ENCODE peak calls at places on chromosomes 7 and 10, in five cellular contexts. One of them, this sample, is unnamed. For H3K36me3, the result is how much of the 10 kb centered on the place peaks cover.

GRCh38 chr7:17802056-17802455 is 138.2 kb downstream of the SNX13 start:
- ATAC-seq in HepG2: no peak
- ATAC-seq in K562: no peak
- ATAC-seq in GM12878: no peak
- ATAC-seq in upper lobe of left lung: no peak
- ATAC-seq in this sample: no peak

GRCh38 chr7:5324961-5325360 is 42.2 kb downstream of the SLC29A4 start:
- ATAC-seq in HepG2: no peak
- ATAC-seq in K562: no peak
- ATAC-seq in GM12878: no peak
- ATAC-seq in upper lobe of left lung: peak
- ATAC-seq in this sample: no peak

GRCh38 chr7:132225216-132226030 is 350.8 kb downstream of the PLXNA4 start:
- ATAC-seq in HepG2: peak
- ATAC-seq in K562: no peak
- ATAC-seq in GM12878: no peak
- ATAC-seq in upper lobe of left lung: no peak
- ATAC-seq in this sample: no peak

GRCh38 chr7:1123721-1124120 is 35.8 kb downstream of the GPER1 start:
- ATAC-seq in HepG2: peak
- ATAC-seq in K562: no peak
- ATAC-seq in GM12878: no peak
- ATAC-seq in upper lobe of left lung: peak
- ATAC-seq in this sample: peak

GRCh38 chr10:103618027-103618385 is 124.5 kb downstream of the NEURL1 start:
- ATAC-seq in HepG2: no peak
- ATAC-seq in K562: no peak
- ATAC-seq in GM12878: no peak
- ATAC-seq in upper lobe of left lung: no peak
- ATAC-seq in this sample: no peak

GRCh38 chr7:42337225-42337905 is 100.4 kb upstream of the GLI3 start:
- ATAC-seq in HepG2: no peak
- ATAC-seq in K562: no peak
- ATAC-seq in GM12878: no peak
- ATAC-seq in upper lobe of left lung: no peak
- ATAC-seq in this sample: no peak

GRCh38 chr10:124225029-124225467 is 131.7 kb upstream of the CHST15 start:
- ATAC-seq in HepG2: no peak
- ATAC-seq in K562: no peak
- ATAC-seq in GM12878: no peak
- ATAC-seq in upper lobe of left lung: no peak
- ATAC-seq in this sample: no peak

GRCh38 chr7:155456772-155457543 is 971 bp upstream of the EN2 start:
- ATAC-seq in HepG2: no peak
- ATAC-seq in K562: peak
- ATAC-seq in GM12878: no peak
- ATAC-seq in upper lobe of left lung: no peak
- ATAC-seq in this sample: peak

GRCh38 chr7:82019538-82019937 is 249.7 kb upstream of the HGF start:
- ATAC-seq in HepG2: no peak
- ATAC-seq in K562: no peak
- ATAC-seq in GM12878: no peak
- ATAC-seq in upper lobe of left lung: no peak
- ATAC-seq in this sample: no peak

GRCh38 chr10:28293238-28294168 is 9.4 kb downstream of the MPP7 start:
- ATAC-seq in HepG2: no peak
- ATAC-seq in K562: no peak
- ATAC-seq in GM12878: no peak
- ATAC-seq in upper lobe of left lung: no peak
- ATAC-seq in this sample: no peak

GRCh38 chr7:20777377-20778062 is 9.2 kb downstream of the SP8 start:
- ATAC-seq in HepG2: peak
- ATAC-seq in K562: peak
- ATAC-seq in GM12878: peak
- ATAC-seq in upper lobe of left lung: peak
- ATAC-seq in this sample: peak

GRCh38 chr10:84371944-84372343 is 43.6 kb downstream of the CCSER2 start:
- ATAC-seq in HepG2: no peak
- ATAC-seq in K562: no peak
- ATAC-seq in GM12878: no peak
- ATAC-seq in upper lobe of left lung: no peak
- ATAC-seq in this sample: no peak

GRCh38 chr7:130996205-130996840 is 262.3 kb upstream of the KLF14 start:
- ATAC-seq in HepG2: peak
- ATAC-seq in K562: no peak
- ATAC-seq in GM12878: no peak
- ATAC-seq in upper lobe of left lung: no peak
- ATAC-seq in this sample: no peak

GRCh38 chr7:124120911-124121310 is 88.0 kb upstream of the TMEM229A start:
- ATAC-seq in HepG2: no peak
- ATAC-seq in K562: no peak
- ATAC-seq in GM12878: no peak
- ATAC-seq in upper lobe of left lung: no peak
- ATAC-seq in this sample: no peak

GRCh38 chr7:132073920-132074589 is 502.2 kb downstream of the PLXNA4 start:
- ATAC-seq in HepG2: no peak
- ATAC-seq in K562: no peak
- ATAC-seq in GM12878: no peak
- ATAC-seq in upper lobe of left lung: no peak
- ATAC-seq in this sample: no peak

GRCh38 chr7:85261341-85261740 is 74.5 kb upstream of the SEMA3D start:
- ATAC-seq in HepG2: no peak
- ATAC-seq in K562: no peak
- ATAC-seq in GM12878: no peak
- ATAC-seq in upper lobe of left lung: no peak
- ATAC-seq in this sample: no peak

GRCh38 chr10:130108934-130109604 is 1.6 kb downstream of the C10orf143 start:
- ATAC-seq in HepG2: no peak
- ATAC-seq in K562: no peak
- ATAC-seq in GM12878: no peak
- ATAC-seq in upper lobe of left lung: no peak
- ATAC-seq in this sample: no peak

GRCh38 chr10:72509206-72509799 is 116.6 kb downstream of the MICU1 start:
- ATAC-seq in HepG2: no peak
- ATAC-seq in K562: no peak
- ATAC-seq in GM12878: no peak
- ATAC-seq in upper lobe of left lung: no peak
- ATAC-seq in this sample: no peak

GRCh38 chr10:14466256-14466655 is 135.5 kb upstream of the FRMD4A start:
- ATAC-seq in HepG2: no peak
- ATAC-seq in K562: no peak
- ATAC-seq in GM12878: no peak
- ATAC-seq in upper lobe of left lung: no peak
- ATAC-seq in this sample: no peak

GRCh38 chr10:89470628-89471027 is 56.3 kb downstream of the IFIT5 start:
- ATAC-seq in HepG2: no peak
- ATAC-seq in K562: no peak
- ATAC-seq in GM12878: no peak
- ATAC-seq in upper lobe of left lung: no peak
- ATAC-seq in this sample: no peak

GRCh38 chr7:141916099-141916498 is at the start of gene OR9A4:
- ATAC-seq in HepG2: no peak
- ATAC-seq in K562: no peak
- ATAC-seq in GM12878: no peak
- ATAC-seq in upper lobe of left lung: no peak
- ATAC-seq in this sample: no peak

GRCh38 chr10:21579291-21579690 is 45.3 kb downstream of the MLLT10 start:
- ATAC-seq in HepG2: no peak
- ATAC-seq in K562: no peak
- ATAC-seq in GM12878: no peak
- ATAC-seq in upper lobe of left lung: no peak
- ATAC-seq in this sample: no peak

GRCh38 chr7:70700935-70701425 is 431.0 kb upstream of the GALNT17 start:
- ATAC-seq in HepG2: no peak
- ATAC-seq in K562: no peak
- ATAC-seq in GM12878: no peak
- ATAC-seq in upper lobe of left lung: no peak
- ATAC-seq in this sample: no peak

GRCh38 chr10:9334270-9334669 is 1279.8 kb downstream of the GATA3 start:
- ATAC-seq in HepG2: no peak
- ATAC-seq in K562: no peak
- ATAC-seq in GM12878: no peak
- ATAC-seq in upper lobe of left lung: no peak
- ATAC-seq in this sample: no peak

GRCh38 chr7:140334341-140335057 is 63.8 kb downstream of the SLC37A3 start:
- ATAC-seq in HepG2: no peak
- ATAC-seq in K562: no peak
- ATAC-seq in GM12878: no peak
- ATAC-seq in upper lobe of left lung: no peak
- ATAC-seq in this sample: no peak

GRCh38 chr7:142298009-142298408 is 40.2 kb upstream of the PRSS58 start:
- ATAC-seq in HepG2: peak
- ATAC-seq in K562: peak
- ATAC-seq in GM12878: no peak
- ATAC-seq in upper lobe of left lung: no peak
- ATAC-seq in this sample: no peak

GRCh38 chr10:3972460-3973366 is 187.7 kb upstream of the KLF6 start:
- ATAC-seq in HepG2: no peak
- ATAC-seq in K562: no peak
- ATAC-seq in GM12878: no peak
- ATAC-seq in upper lobe of left lung: no peak
- ATAC-seq in this sample: no peak

GRCh38 chr10:13628661-13629060 is 41.9 kb downstream of the PRPF18 start:
- ATAC-seq in HepG2: no peak
- ATAC-seq in K562: no peak
- ATAC-seq in GM12878: no peak
- ATAC-seq in upper lobe of left lung: no peak
- ATAC-seq in this sample: no peak

GRCh38 chr7:49714182-49714581 is 59.3 kb upstream of the VWC2 start:
- ATAC-seq in HepG2: no peak
- ATAC-seq in K562: no peak
- ATAC-seq in GM12878: no peak
- ATAC-seq in upper lobe of left lung: no peak
- ATAC-seq in this sample: no peak

GRCh38 chr7:129351320-129351719 is 82.9 kb upstream of the STRIP2 start:
- ATAC-seq in HepG2: no peak
- ATAC-seq in K562: no peak
- ATAC-seq in GM12878: peak
- ATAC-seq in upper lobe of left lung: no peak
- ATAC-seq in this sample: no peak

GRCh38 chr7:5231811-5232484 is 41.9 kb downstream of the WIPI2 start:
- ATAC-seq in HepG2: no peak
- ATAC-seq in K562: no peak
- ATAC-seq in GM12878: peak
- ATAC-seq in upper lobe of left lung: peak
- ATAC-seq in this sample: no peak

DNA sequence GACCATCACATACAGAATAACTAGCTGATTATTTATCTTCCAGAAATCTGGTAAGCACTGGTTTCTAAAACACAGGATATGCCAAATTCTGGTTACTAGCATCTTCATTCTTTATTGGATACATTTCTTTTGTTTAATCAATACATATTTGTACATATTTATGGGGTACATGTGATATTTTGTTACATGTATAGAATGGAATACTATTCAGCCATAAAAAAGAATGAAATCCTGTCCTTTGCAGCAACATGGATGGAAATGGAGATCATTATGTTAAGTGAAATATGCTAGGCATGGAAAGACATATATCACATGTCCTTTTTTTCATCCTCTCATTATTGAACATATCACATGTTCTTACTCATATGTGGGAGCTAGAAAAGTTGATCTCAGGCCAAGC is 32.7 kb upstream of the PURB start:
- ATAC-seq in HepG2: no peak
- ATAC-seq in K562: no peak
- ATAC-seq in GM12878: no peak
- ATAC-seq in upper lobe of left lung: no peak
- ATAC-seq in this sample: no peak
- H3K36me3 ChIP-seq in HepG2: under half
- H3K36me3 ChIP-seq in K562: under half
- H3K36me3 ChIP-seq in GM12878: under half
- H3K36me3 ChIP-seq in upper lobe of left lung: under half
- H3K36me3 ChIP-seq in this sample: under half

GRCh38 chr7:87219545-87220025 is at the start of gene TMEM243:
- ATAC-seq in HepG2: peak
- ATAC-seq in K562: peak
- ATAC-seq in GM12878: peak
- ATAC-seq in upper lobe of left lung: peak
- ATAC-seq in this sample: peak
- TF ChIP-seq POLR2A in HepG2: peak
- TF ChIP-seq POLR2A in K562: no peak
- TF ChIP-seq POLR2A in GM12878: peak
- TF ChIP-seq POLR2A in upper lobe of left lung: peak
- TF ChIP-seq POLR2A in this sample: peak

DNA sequence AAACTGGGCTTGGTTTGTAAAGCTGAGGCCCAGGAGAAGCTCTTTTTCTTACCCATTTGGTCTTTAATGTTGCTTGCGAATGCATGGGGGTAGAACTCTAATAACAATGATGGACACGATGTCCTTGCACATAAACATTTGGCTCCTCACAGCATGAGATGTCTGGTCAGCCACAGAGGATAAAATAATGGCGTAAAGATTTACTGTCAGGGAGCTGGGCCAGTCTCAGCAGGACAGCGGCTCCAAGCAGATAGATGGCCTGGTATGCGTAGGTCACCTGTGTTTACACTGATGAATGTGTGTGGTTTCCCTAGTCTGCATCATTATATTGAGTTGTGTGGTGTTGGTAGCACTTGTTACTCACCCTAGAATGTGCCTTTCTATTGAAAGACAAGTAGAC is 537.4 kb downstream of the CNTNAP2 start:
- ATAC-seq in HepG2: no peak
- ATAC-seq in K562: no peak
- ATAC-seq in GM12878: no peak
- ATAC-seq in upper lobe of left lung: no peak
- ATAC-seq in this sample: no peak
- TF ChIP-seq EP300 in HepG2: no peak
- TF ChIP-seq EP300 in K562: no peak
- TF ChIP-seq EP300 in GM12878: no peak
- TF ChIP-seq EP300 in upper lobe of left lung: no peak
- TF ChIP-seq EP300 in this sample: no peak

GRCh38 chr10:74093530-74094164 is 57.0 kb downstream of the AP3M1 start:
- ATAC-seq in HepG2: no peak
- ATAC-seq in K562: peak
- ATAC-seq in GM12878: no peak
- ATAC-seq in upper lobe of left lung: no peak
- ATAC-seq in this sample: no peak

GRCh38 chr10:74097776-74098175 is 52.9 kb downstream of the AP3M1 start:
- ATAC-seq in HepG2: no peak
- ATAC-seq in K562: no peak
- ATAC-seq in GM12878: no peak
- ATAC-seq in upper lobe of left lung: no peak
- ATAC-seq in this sample: no peak

GRCh38 chr10:74094231-74094630 is 56.4 kb downstream of the AP3M1 start:
- ATAC-seq in HepG2: no peak
- ATAC-seq in K562: no peak
- ATAC-seq in GM12878: no peak
- ATAC-seq in upper lobe of left lung: no peak
- ATAC-seq in this sample: no peak

GRCh38 chr10:74096777-74097176 is 53.9 kb downstream of the AP3M1 start:
- ATAC-seq in HepG2: no peak
- ATAC-seq in K562: no peak
- ATAC-seq in GM12878: peak
- ATAC-seq in upper lobe of left lung: no peak
- ATAC-seq in this sample: no peak

GRCh38 chr10:74092372-74092771 is 58.3 kb downstream of the AP3M1 start:
- ATAC-seq in HepG2: no peak
- ATAC-seq in K562: no peak
- ATAC-seq in GM12878: no peak
- ATAC-seq in upper lobe of left lung: no peak
- ATAC-seq in this sample: no peak
- H3K36me3 ChIP-seq in HepG2: half or more
- H3K36me3 ChIP-seq in K562: half or more
- H3K36me3 ChIP-seq in GM12878: under half
- H3K36me3 ChIP-seq in upper lobe of left lung: half or more
- H3K36me3 ChIP-seq in this sample: half or more

GRCh38 chr7:12719141-12719919 is 31.9 kb downstream of the ARL4A start:
- ATAC-seq in HepG2: no peak
- ATAC-seq in K562: no peak
- ATAC-seq in GM12878: no peak
- ATAC-seq in upper lobe of left lung: no peak
- ATAC-seq in this sample: peak
- TF ChIP-seq POLR2A in HepG2: no peak
- TF ChIP-seq POLR2A in K562: no peak
- TF ChIP-seq POLR2A in GM12878: no peak
- TF ChIP-seq POLR2A in upper lobe of left lung: no peak
- TF ChIP-seq POLR2A in this sample: no peak

This sample was measured in gastroesophageal sphincter.